ENCODE peak calls at places on chromosomes 4 and X, in eight cellular contexts. M is foreskin keratinocyte, U is sigmoid colon, J is PC-3, S is natural killer cell, B is heart left ventricle, I is transverse colon, Y is colonic mucosa. T is an unnamed sample.

GRCh38 chr4:1746919-1747602 is 25.7 kb downstream of the TACC3 start:
- DNase-seq in M (no peak), U (no peak), J (no peak), S (no peak), B (no peak), I (no peak), Y (no peak), T (no peak)

GRCh38 chr4:114598191-114599121 is at the start of gene UGT8:
- DNase-seq in M (no peak), U (no peak), J (peak), S (no peak), B (no peak), I (peak), Y (peak), T (peak)

GRCh38 chrX:8946488-8947050 is 87.4 kb downstream of the FAM9B start:
- DNase-seq in M (no peak), U (no peak), J (no peak), S (no peak), B (no peak), I (no peak), Y (no peak), T (no peak)

GRCh38 chr4:33924239-33924638 is 2320.1 kb downstream of the ARAP2 start:
- DNase-seq in M (peak), U (no peak), J (peak), S (no peak), B (no peak), I (no peak), Y (no peak), T (no peak)

GRCh38 chr4:20890752-20891151 is 190.5 kb downstream of the PACRGL start:
- DNase-seq in M (no peak), U (no peak), J (no peak), S (no peak), B (no peak), I (no peak), Y (no peak), T (no peak)

GRCh38 chr4:166280642-166281041 is 407.6 kb downstream of the TLL1 start:
- DNase-seq in M (no peak), U (no peak), J (no peak), S (no peak), B (no peak), I (no peak), Y (no peak), T (no peak)

GRCh38 chr4:1208970-1209704 is 36.8 kb upstream of the SPON2 start:
- DNase-seq in M (no peak), U (peak), J (no peak), S (no peak), B (no peak), I (peak), Y (no peak), T (no peak)

GRCh38 chr4:175536852-175537453 is 275.1 kb downstream of the GPM6A start:
- DNase-seq in M (peak), U (no peak), J (peak), S (no peak), B (no peak), I (no peak), Y (no peak), T (no peak)

GRCh38 chr4:47084111-47084510 is 52.7 kb downstream of the GABRB1 start:
- DNase-seq in M (no peak), U (no peak), J (no peak), S (no peak), B (no peak), I (no peak), Y (no peak), T (no peak)

GRCh38 chr4:20253799-20254409 is 2.2 kb downstream of the SLIT2 start:
- DNase-seq in M (no peak), U (peak), J (peak), S (no peak), B (peak), I (peak), Y (no peak), T (no peak)

GRCh38 chr4:7847206-7847605 is 92.5 kb downstream of the AFAP1 start:
- DNase-seq in M (no peak), U (peak), J (no peak), S (no peak), B (no peak), I (no peak), Y (no peak), T (no peak)

GRCh38 chr4:7853271-7853670 is 86.4 kb downstream of the AFAP1 start:
- DNase-seq in M (no peak), U (peak), J (no peak), S (no peak), B (no peak), I (no peak), Y (no peak), T (no peak)

GRCh38 chr4:7852568-7853185 is 87.0 kb downstream of the AFAP1 start:
- DNase-seq in M (no peak), U (peak), J (no peak), S (no peak), B (no peak), I (no peak), Y (no peak), T (no peak)

GRCh38 chr4:7854211-7854610 is 85.5 kb downstream of the AFAP1 start:
- DNase-seq in M (no peak), U (peak), J (no peak), S (no peak), B (no peak), I (no peak), Y (no peak), T (no peak)

DNA sequence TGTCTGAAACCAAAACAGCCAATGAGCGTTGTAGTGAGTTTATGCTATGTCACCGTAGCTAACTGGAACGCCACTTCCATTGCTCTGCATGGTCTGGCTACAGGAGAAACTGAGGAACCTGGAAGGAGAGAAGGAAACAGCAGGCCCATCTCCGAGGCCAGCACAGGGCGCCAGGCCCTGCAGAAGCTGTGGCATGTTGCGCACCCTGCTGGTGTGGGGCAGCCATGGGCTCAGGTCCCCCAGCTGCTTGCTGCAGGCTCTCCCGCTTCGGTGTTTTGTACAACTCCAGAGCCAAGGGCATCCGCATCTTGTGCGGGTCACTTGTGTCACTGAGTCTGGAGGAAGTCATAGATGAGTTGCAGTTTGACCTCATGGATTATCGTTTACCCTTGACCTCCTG is 89.2 kb downstream of the AFAP1 start:
- DNase-seq in M (no peak), U (peak), J (no peak), S (no peak), B (no peak), I (no peak), Y (no peak), T (no peak)
- TF ChIP-seq CTCF in M (peak), U (no peak), J (peak), S (no peak), B (no peak), I (no peak), Y (no peak), T (peak)

GRCh38 chrX:17154001-17154400 is 207.5 kb downstream of the REPS2 start:
- DNase-seq in M (no peak), U (no peak), J (peak), S (no peak), B (no peak), I (no peak), Y (no peak), T (no peak)
- TF ChIP-seq CTCF in M (no peak), U (no peak), J (no peak), S (no peak), B (no peak), I (no peak), Y (no peak), T (no peak)

DNA sequence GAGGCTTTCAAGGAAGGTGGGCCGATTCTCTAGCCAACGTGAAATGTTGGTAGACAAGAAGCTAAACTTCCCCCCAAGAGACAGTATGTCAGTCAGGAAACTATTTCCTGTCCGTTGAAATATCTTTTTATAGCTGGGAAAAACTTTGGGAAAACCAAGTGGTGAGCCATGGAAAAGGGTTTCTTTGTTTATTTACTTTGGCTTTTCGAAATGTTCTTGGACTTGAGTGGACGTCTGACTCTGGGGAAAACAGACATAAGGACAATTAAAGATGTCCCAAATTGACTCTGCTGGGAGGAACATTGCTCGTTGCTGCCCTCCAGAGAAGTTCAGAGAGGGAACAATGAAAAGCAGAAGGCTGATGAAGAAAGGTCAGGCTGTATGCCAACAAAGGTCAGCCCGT is 295.4 kb downstream of the RAPGEF2 start:
- DNase-seq in M (no peak), U (no peak), J (no peak), S (no peak), B (peak), I (no peak), Y (no peak), T (no peak)
- TF ChIP-seq CTCF in M (no peak), U (no peak), J (no peak), S (no peak), B (peak), I (no peak), Y (no peak), T (no peak)

DNA sequence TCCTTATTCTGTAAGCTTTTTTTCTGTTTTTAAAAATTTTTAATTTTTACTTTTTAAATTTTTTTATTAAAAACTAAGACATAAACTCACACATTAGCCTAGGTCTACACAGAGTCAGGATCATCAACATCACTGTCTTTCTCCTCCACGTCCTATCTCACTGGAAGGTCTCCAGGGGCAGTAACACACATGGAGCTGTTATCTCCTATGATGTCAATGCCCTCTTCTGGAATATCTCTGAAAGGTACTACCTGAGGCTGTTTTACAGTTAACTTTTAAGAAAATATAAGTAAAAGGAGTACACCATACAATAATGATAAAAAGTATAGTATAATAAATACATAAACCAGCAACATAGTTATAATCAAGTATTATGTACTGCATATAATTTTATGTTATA is 21.2 kb downstream of the IL15 start:
- DNase-seq in M (no peak), U (no peak), J (no peak), S (no peak), B (no peak), I (no peak), Y (no peak), T (no peak)
- TF ChIP-seq CTCF in M (peak), U (no peak), J (no peak), S (no peak), B (no peak), I (no peak), Y (no peak), T (no peak)

GRCh38 chr4:25859429-25860148 is 3.2 kb downstream of the SEL1L3 start:
- DNase-seq in M (no peak), U (no peak), J (no peak), S (no peak), B (no peak), I (no peak), Y (no peak), T (no peak)

GRCh38 chr4:25857851-25858400 is 4.9 kb downstream of the SEL1L3 start:
- DNase-seq in M (no peak), U (no peak), J (no peak), S (no peak), B (no peak), I (no peak), Y (no peak), T (no peak)

GRCh38 chr4:25856756-25857155 is 6.0 kb downstream of the SEL1L3 start:
- DNase-seq in M (no peak), U (no peak), J (no peak), S (no peak), B (no peak), I (no peak), Y (no peak), T (no peak)

GRCh38 chr4:25860586-25861421 is 2.0 kb downstream of the SEL1L3 start:
- DNase-seq in M (peak), U (no peak), J (no peak), S (no peak), B (no peak), I (peak), Y (peak), T (no peak)

GRCh38 chr4:25857403-25857802 is 5.4 kb downstream of the SEL1L3 start:
- DNase-seq in M (no peak), U (no peak), J (no peak), S (no peak), B (no peak), I (no peak), Y (no peak), T (no peak)
- TF ChIP-seq CTCF in M (peak), U (no peak), J (peak), S (no peak), B (no peak), I (no peak), Y (no peak), T (no peak)